ENCODE peak calls at places on chromosomes 5 and 9, in eight cellular contexts. C is brain microvascular endothelial cell, Y is body of pancreas, Z is breast epithelium, H is mammary epithelial cell, U is gastrocnemius medialis, F is fibroblast of the aortic adventitia, R is A549. E is an unnamed sample.
A peak's percentile ranks its signal among the peaks of the same experiment; 100 is the strongest.

GRCh38 chr5:58114324-58114723 is 345.6 kb downstream of the PLK2 start:
- DNase-seq in C (peak; percentile 69), Y (no peak), Z (no peak), H (peak; percentile 91), U (no peak), F (peak; percentile 47), R (no peak), E (peak; percentile 65)

GRCh38 chr9:96596601-96597111 is 23.0 kb downstream of the CDC14B start:
- DNase-seq in C (no peak), Y (no peak), Z (no peak), H (no peak), U (no peak), F (no peak), R (no peak), E (no peak)

GRCh38 chr5:32325067-32325466 is 12.3 kb upstream of the MTMR12 start:
- DNase-seq in C (no peak), Y (no peak), Z (no peak), H (peak; percentile 59), U (no peak), F (peak; percentile 31), R (no peak), E (peak; percentile 60)

GRCh38 chr5:58752030-58752429 is 169.2 kb downstream of the RAB3C start:
- DNase-seq in C (no peak), Y (no peak), Z (no peak), H (no peak), U (no peak), F (no peak), R (no peak), E (no peak)

GRCh38 chr9:34575775-34576592 is 13.5 kb downstream of the CNTFR start:
- DNase-seq in C (no peak), Y (no peak), Z (no peak), H (no peak), U (no peak), F (no peak), R (no peak), E (no peak)

GRCh38 chr9:83177747-83178146 is 114.8 kb upstream of the RASEF start:
- DNase-seq in C (no peak), Y (no peak), Z (no peak), H (no peak), U (no peak), F (no peak), R (no peak), E (no peak)

GRCh38 chr5:39024005-39024404 is 50.2 kb downstream of the RICTOR start:
- DNase-seq in C (peak; percentile 53), Y (no peak), Z (no peak), H (no peak), U (no peak), F (no peak), R (no peak), E (no peak)

GRCh38 chr9:120711354-120711753 is 2.9 kb downstream of the MEGF9 start:
- DNase-seq in C (no peak), Y (no peak), Z (no peak), H (no peak), U (no peak), F (peak; percentile 18), R (peak; percentile 44), E (no peak)

GRCh38 chr9:72583370-72583769 is 62.0 kb downstream of the TMC1 start:
- DNase-seq in C (no peak), Y (no peak), Z (no peak), H (peak; percentile 59), U (no peak), F (no peak), R (no peak), E (peak; percentile 40)

GRCh38 chr5:40223884-40224402 is 455.8 kb upstream of the PTGER4 start:
- DNase-seq in C (peak; percentile 78), Y (no peak), Z (no peak), H (peak; percentile 77), U (no peak), F (peak; percentile 76), R (no peak), E (peak; percentile 85)

GRCh38 chr5:95760291-95761191 is 29.4 kb downstream of the RHOBTB3 start:
- DNase-seq in C (peak; percentile 85), Y (no peak), Z (no peak), H (peak; percentile 65), U (no peak), F (peak; percentile 96), R (peak; percentile 47), E (peak; percentile 99)

GRCh38 chr5:71681282-71681681 is 37.8 kb upstream of the CARTPT start:
- DNase-seq in C (peak; percentile 12), Y (no peak), Z (peak; percentile 45), H (peak; percentile 14), U (no peak), F (peak; percentile 27), R (peak; percentile 14), E (no peak)

GRCh38 chr5:171606414-171607024 is 179.1 kb upstream of the SMIM23 start:
- DNase-seq in C (no peak), Y (no peak), Z (no peak), H (no peak), U (no peak), F (peak; percentile 11), R (peak; percentile 48), E (no peak)

GRCh38 chr5:168612123-168612522 is 33.0 kb upstream of the PANK3 start:
- DNase-seq in C (no peak), Y (no peak), Z (no peak), H (peak; percentile 14), U (no peak), F (no peak), R (no peak), E (peak; percentile 16)

GRCh38 chr5:56693220-56693579 is 122.1 kb upstream of the MAP3K1 start:
- DNase-seq in C (no peak), Y (no peak), Z (no peak), H (no peak), U (no peak), F (no peak), R (no peak), E (no peak)

GRCh38 chr5:58462154-58462553 is 2.3 kb upstream of the PLK2 start:
- DNase-seq in C (no peak), Y (peak; percentile 10), Z (no peak), H (peak; percentile 82), U (no peak), F (peak; percentile 25), R (peak; percentile 81), E (peak; percentile 33)

GRCh38 chr9:91089405-91090131 is 272.1 kb downstream of the AUH start:
- DNase-seq in C (peak; percentile 48), Y (peak; percentile 43), Z (no peak), H (peak; percentile 29), U (no peak), F (peak; percentile 73), R (peak; percentile 59), E (peak; percentile 71)

GRCh38 chr9:677461-678097 is 163.9 kb upstream of the DMRT1 start:
- DNase-seq in C (no peak), Y (no peak), Z (no peak), H (no peak), U (no peak), F (peak; percentile 47), R (no peak), E (peak; percentile 29)

GRCh38 chr9:70260007-70260443 is 1.2 kb downstream of the SMC5 start:
- DNase-seq in C (no peak), Y (peak; percentile 41), Z (no peak), H (peak; percentile 16), U (no peak), F (no peak), R (peak; percentile 9), E (no peak)

GRCh38 chr9:123422593-123422992 is 66.6 kb downstream of the CRB2 start:
- DNase-seq in C (no peak), Y (no peak), Z (no peak), H (no peak), U (no peak), F (no peak), R (no peak), E (no peak)
- TF ChIP-seq CTCF in C (no peak), Y (no peak), Z (no peak), H (no peak), U (no peak), F (no peak), R (no peak), E (no peak)

GRCh38 chr5:1103093-1103492 is 8.8 kb downstream of the SLC12A7 start:
- DNase-seq in C (no peak), Y (no peak), Z (no peak), H (no peak), U (no peak), F (no peak), R (no peak), E (no peak)

GRCh38 chr5:1099931-1100651 is 11.8 kb downstream of the SLC12A7 start:
- DNase-seq in C (no peak), Y (no peak), Z (no peak), H (no peak), U (no peak), F (no peak), R (no peak), E (no peak)

GRCh38 chr5:1100652-1101574 is 10.9 kb downstream of the SLC12A7 start:
- DNase-seq in C (no peak), Y (no peak), Z (no peak), H (no peak), U (no peak), F (no peak), R (no peak), E (no peak)

GRCh38 chr5:1103505-1104326 is 8.1 kb downstream of the SLC12A7 start:
- DNase-seq in C (no peak), Y (peak; percentile 84), Z (peak; percentile 35), H (no peak), U (peak; percentile 47), F (peak; percentile 35), R (no peak), E (no peak)

GRCh38 chr5:1101991-1102713 is 9.7 kb downstream of the SLC12A7 start:
- DNase-seq in C (no peak), Y (no peak), Z (no peak), H (no peak), U (no peak), F (no peak), R (no peak), E (no peak)
- H3K4me3 ChIP-seq in C (no peak overlapping the region), Y (no peak overlapping the region), Z (no peak overlapping the region), H (no peak overlapping the region), U (no peak overlapping the region), F (no peak overlapping the region), R (no peak overlapping the region), E (no peak overlapping the region)

DNA sequence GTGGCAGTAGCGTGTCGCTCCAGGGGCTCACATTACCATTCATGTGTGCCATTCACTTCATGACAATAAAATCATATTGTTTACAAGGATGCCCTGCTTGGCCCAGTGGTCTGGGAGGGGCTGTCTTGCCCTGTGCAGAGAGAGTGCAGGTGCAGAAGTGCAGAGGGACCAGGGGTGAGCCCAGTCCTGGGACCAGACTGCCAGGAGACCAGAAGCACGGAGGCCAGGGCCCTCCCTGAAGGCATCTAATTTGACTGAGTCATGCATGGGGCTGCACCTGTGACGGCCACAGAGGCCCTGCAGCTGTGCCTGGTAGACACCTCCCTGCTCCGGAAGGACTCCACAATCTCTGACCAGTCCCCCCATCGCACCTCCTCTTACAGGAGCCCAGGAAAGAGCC is 164.4 kb upstream of the FOXD4L5 start:
- DNase-seq in C (no peak), Y (no peak), Z (no peak), H (no peak), U (no peak), F (no peak), R (no peak), E (no peak)
- TF ChIP-seq CTCF in C (no peak), Y (no peak), Z (no peak), H (no peak), U (no peak), F (no peak), R (no peak), E (no peak)

DNA sequence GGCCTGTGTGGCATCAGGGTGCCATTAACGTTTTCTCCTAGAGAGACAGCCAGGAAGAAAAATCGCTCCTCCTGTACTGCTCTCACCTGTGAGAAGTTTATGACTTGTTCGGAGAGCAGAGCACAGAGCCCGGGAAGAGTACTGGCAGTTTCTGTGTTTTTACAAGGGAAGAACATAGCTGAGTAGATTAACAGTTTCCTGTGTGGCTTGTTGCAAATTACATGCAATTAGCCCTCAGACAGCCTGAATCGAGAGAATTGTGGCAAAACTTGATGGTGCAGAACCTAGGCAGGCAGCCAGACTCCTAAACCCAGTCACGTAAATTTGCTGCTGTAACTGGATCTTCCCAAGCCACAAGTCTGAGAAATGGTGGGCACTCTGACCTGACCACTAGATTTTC is 32.1 kb downstream of the PRKACG start:
- DNase-seq in C (no peak), Y (no peak), Z (no peak), H (no peak), U (no peak), F (no peak), R (no peak), E (no peak)
- H3K4me3 ChIP-seq in C (no peak overlapping the region), Y (no peak overlapping the region), Z (no peak overlapping the region), H (no peak overlapping the region), U (no peak overlapping the region), F (no peak overlapping the region), R (no peak overlapping the region), E (no peak overlapping the region)